ENCODE peak calls at places on chromosomes 6 and 20, in five cellular contexts. G, F, J, H and M are unnamed samples.

GRCh38 chr6:73263570-73263909 is 544 bp upstream of the KHDC1 start:
- DNase-seq in G (no peak), F (no peak), J (no peak), H (peak), M (peak)

GRCh38 chr6:41547799-41548097 is 1.6 kb downstream of the FOXP4 start:
- DNase-seq in G (no peak), F (no peak), J (no peak), H (no peak), M (no peak)

GRCh38 chr20:11646359-11646758 is 271.3 kb upstream of the BTBD3 start:
- DNase-seq in G (no peak), F (no peak), J (no peak), H (no peak), M (no peak)

GRCh38 chr6:31125586-31126363 is 5.5 kb upstream of the CDSN start:
- DNase-seq in G (no peak), F (no peak), J (no peak), H (no peak), M (no peak)

GRCh38 chr6:19697744-19698290 is 139.4 kb upstream of the ID4 start:
- DNase-seq in G (no peak), F (no peak), J (no peak), H (no peak), M (no peak)

GRCh38 chr20:58342104-58342945 is 32.8 kb downstream of the RAB22A start:
- DNase-seq in G (no peak), F (no peak), J (no peak), H (no peak), M (no peak)

GRCh38 chr20:63087236-63087871 is 80.6 kb upstream of the BHLHE23 start:
- DNase-seq in G (no peak), F (peak), J (peak), H (no peak), M (no peak)

GRCh38 chr6:159969204-159969912 is 476 bp downstream of the IGF2R start:
- DNase-seq in G (no peak), F (peak), J (peak), H (peak), M (no peak)

GRCh38 chr6:44898296-44898930 is 429.7 kb upstream of the RUNX2 start:
- DNase-seq in G (no peak), F (no peak), J (no peak), H (no peak), M (no peak)

GRCh38 chr6:43014434-43014909 is 423 bp downstream of the KLHDC3 start:
- DNase-seq in G (no peak), F (no peak), J (no peak), H (no peak), M (no peak)

GRCh38 chr6:32882879-32883250 is 28.9 kb downstream of the PSMB9 start:
- DNase-seq in G (no peak), F (no peak), J (no peak), H (no peak), M (no peak)

GRCh38 chr6:42787018-42787611 is 5.3 kb downstream of the BICRAL start:
- DNase-seq in G (no peak), F (no peak), J (no peak), H (no peak), M (no peak)

GRCh38 chr6:157203764-157204163 is 119.6 kb downstream of the TMEM242 start:
- DNase-seq in G (no peak), F (no peak), J (no peak), H (no peak), M (no peak)

GRCh38 chr6:111712398-111712797 is 106.7 kb upstream of the TRAF3IP2 start:
- DNase-seq in G (no peak), F (no peak), J (peak), H (no peak), M (no peak)

GRCh38 chr20:43681468-43681942 is 14.6 kb downstream of the MYBL2 start:
- DNase-seq in G (no peak), F (no peak), J (no peak), H (peak), M (peak)

GRCh38 chr6:47308674-47309325 is 905 bp downstream of the TNFRSF21 start:
- DNase-seq in G (peak), F (peak), J (peak), H (peak), M (no peak)

GRCh38 chr6:25050356-25050755 is 114.6 kb upstream of the RIPOR2 start:
- DNase-seq in G (no peak), F (no peak), J (no peak), H (peak), M (peak)

GRCh38 chr6:158104696-158105095 is 63.4 kb downstream of the SERAC1 start:
- DNase-seq in G (no peak), F (no peak), J (no peak), H (no peak), M (no peak)

GRCh38 chr6:10933126-10933525 is 46.3 kb downstream of the SYCP2L start:
- DNase-seq in G (no peak), F (no peak), J (no peak), H (no peak), M (no peak)

GRCh38 chr6:161922631-161923119 is 648.8 kb upstream of the AGPAT4 start:
- DNase-seq in G (peak), F (no peak), J (peak), H (peak), M (no peak)

GRCh38 chr6:101429291-101429690 is 35.8 kb downstream of the GRIK2 start:
- DNase-seq in G (no peak), F (no peak), J (no peak), H (no peak), M (no peak)

GRCh38 chr6:1263850-1264377 is 48.0 kb upstream of the FOXQ1 start:
- DNase-seq in G (no peak), F (no peak), J (no peak), H (no peak), M (no peak)

GRCh38 chr6:41939848-41940758 is 1.5 kb downstream of the CCND3 start:
- DNase-seq in G (peak), F (peak), J (no peak), H (peak), M (no peak)

GRCh38 chr6:131093334-131093733 is 30.3 kb upstream of the EPB41L2 start:
- DNase-seq in G (no peak), F (no peak), J (no peak), H (no peak), M (no peak)

GRCh38 chr20:63714858-63715257 is 7.0 kb downstream of the ZGPAT start:
- DNase-seq in G (no peak), F (no peak), J (no peak), H (no peak), M (no peak)

GRCh38 chr6:79984261-79984660 is 20.2 kb upstream of the TTK start:
- DNase-seq in G (no peak), F (no peak), J (no peak), H (no peak), M (no peak)

GRCh38 chr20:32355417-32355841 is 2.7 kb upstream of the ASXL1 start:
- DNase-seq in G (no peak), F (no peak), J (no peak), H (peak), M (peak)

GRCh38 chr6:34073504-34073903 is 72.4 kb downstream of the GRM4 start:
- DNase-seq in G (no peak), F (no peak), J (no peak), H (no peak), M (no peak)

GRCh38 chr20:4613184-4613583 is 108.5 kb upstream of the PRND start:
- DNase-seq in G (no peak), F (no peak), J (no peak), H (no peak), M (no peak)

GRCh38 chr20:4613718-4614620 is 107.7 kb upstream of the PRND start:
- DNase-seq in G (peak), F (no peak), J (peak), H (peak), M (peak)

GRCh38 chr20:4617484-4617883 is 104.2 kb upstream of the PRND start:
- DNase-seq in G (no peak), F (no peak), J (no peak), H (no peak), M (no peak)

DNA sequence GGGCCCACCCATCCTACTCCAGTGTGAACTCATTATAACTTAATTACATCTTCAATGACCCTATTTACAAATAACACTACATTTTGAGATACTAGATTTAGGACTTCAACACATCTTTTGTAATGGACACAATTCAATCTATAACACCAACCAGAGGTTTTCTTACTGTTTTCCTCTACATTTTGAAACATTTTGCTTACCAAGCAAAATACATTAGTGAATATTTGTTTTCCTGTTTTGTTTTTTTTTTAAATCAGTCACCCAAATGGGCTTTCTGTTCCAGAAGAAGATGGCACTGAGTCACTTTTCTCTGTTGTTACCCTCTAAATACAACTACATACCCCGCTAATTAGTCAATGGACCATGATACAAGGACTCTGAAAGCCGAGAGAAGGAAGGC is 104.7 kb upstream of the PRND start:
- DNase-seq in G (no peak), F (no peak), J (no peak), H (no peak), M (no peak)
- TF ChIP-seq CTCF in G (no peak), F (no peak), J (no peak), H (no peak), M (no peak)

GRCh38 chr20:48620112-48620485 is 207.7 kb downstream of the PREX1 start:
- DNase-seq in G (no peak), F (no peak), J (no peak), H (no peak), M (no peak)

GRCh38 chr20:48619126-48620101 is 208.4 kb downstream of the PREX1 start:
- DNase-seq in G (no peak), F (peak), J (peak), H (no peak), M (no peak)

GRCh38 chr20:48618052-48618451 is 209.7 kb downstream of the PREX1 start:
- DNase-seq in G (no peak), F (peak), J (no peak), H (no peak), M (no peak)

GRCh38 chr20:48617481-48617880 is 210.3 kb downstream of the PREX1 start:
- DNase-seq in G (no peak), F (peak), J (no peak), H (no peak), M (no peak)

GRCh38 chr20:48618631-48619030 is 209.2 kb downstream of the PREX1 start:
- DNase-seq in G (no peak), F (peak), J (no peak), H (no peak), M (no peak)
- TF ChIP-seq CTCF in G (no peak), F (no peak), J (no peak), H (no peak), M (no peak)

DNA sequence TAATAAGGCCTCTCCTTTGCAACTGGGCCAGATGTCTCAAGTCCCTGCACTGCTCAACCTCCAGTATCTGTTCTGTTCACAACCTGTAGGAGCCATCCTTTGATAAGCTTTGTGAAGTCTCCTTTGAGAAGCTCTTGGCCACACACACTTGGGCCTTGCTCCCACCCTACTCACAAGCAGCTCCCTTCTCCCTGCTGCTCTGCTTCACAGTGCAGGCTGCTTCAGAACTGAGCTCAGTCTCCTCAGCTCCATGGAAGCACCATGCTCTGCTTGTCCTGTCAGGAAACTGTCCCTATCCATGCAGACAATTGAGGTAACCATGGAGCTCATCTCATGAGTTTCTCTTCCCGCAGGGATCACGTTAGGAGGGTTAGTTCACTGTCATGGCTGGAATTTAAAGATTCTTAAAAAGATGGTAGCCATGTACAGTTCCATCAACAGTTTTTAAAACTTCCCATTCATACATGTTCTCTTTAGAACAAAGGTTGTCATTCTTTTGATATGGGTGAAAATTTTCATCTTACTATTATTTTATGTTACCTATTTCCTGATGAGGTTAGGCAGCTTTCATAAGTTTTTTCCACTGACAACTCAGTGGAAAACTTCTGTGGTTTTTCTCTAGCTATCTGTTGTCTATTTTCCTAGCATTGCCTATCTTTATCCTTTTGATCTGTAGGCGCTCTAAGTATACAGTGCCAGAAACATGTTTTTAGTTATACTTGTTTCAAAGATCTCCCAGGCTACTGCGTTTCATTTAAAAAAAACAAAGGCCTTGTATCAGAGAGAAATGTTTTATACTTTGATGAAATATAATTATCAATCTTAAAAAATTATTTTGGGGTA is 62.6 kb downstream of the AK9 start:
- DNase-seq in G (no peak), F (no peak), J (no peak), H (no peak), M (no peak)
- TF ChIP-seq CTCF in G (no peak), F (no peak), J (no peak), H (no peak), M (no peak)

DNA sequence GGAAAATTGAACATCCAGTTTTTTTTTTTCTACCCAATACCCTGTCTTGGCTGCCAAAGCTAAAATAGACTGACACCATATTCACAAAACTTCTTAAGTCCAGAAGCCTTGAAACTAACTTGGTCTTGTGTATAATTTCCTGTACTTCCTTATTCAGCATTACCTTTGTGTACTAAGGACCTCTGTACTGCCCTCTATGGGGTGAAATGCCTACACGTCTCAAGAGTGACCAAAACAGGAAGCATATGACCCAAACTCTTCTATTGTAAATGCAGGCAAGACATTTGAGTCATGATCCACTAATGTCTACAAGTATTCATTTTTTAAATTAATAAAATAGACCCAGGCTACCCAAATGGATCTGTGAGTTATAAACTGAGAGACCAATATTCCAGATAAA is 50.4 kb downstream of the HMGCLL1 start:
- DNase-seq in G (peak), F (no peak), J (no peak), H (peak), M (peak)
- TF ChIP-seq CTCF in G (peak), F (peak), J (no peak), H (peak), M (no peak)

GRCh38 chr6:137133136-137133535 is 40.3 kb downstream of the IL22RA2 start:
- DNase-seq in G (no peak), F (no peak), J (no peak), H (no peak), M (no peak)

GRCh38 chr6:137134483-137134882 is 39.0 kb downstream of the IL22RA2 start:
- DNase-seq in G (no peak), F (no peak), J (no peak), H (no peak), M (no peak)

DNA sequence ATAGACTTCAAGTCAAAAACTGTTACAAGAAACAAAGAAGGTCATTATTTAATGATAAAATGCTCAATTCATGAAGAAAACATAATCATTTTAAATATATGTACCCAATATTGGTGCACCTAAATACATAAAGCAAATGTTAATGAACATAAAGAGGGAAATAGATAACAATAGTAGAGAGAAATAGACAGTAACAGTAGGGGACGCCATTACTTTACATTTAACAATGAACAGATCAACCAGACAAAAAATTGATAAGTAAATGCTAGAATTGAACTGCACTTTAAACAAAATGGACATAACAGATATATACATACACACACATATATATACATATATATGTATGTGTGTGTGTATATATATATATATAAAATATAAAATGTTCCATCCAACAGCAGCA is 37.4 kb downstream of the IL22RA2 start:
- DNase-seq in G (no peak), F (no peak), J (no peak), H (no peak), M (no peak)
- TF ChIP-seq CTCF in G (peak), F (peak), J (peak), H (peak), M (no peak)